ENCODE peak calls at places on chromosome 1, in six cellular contexts. D, W, S, J, E and A are unnamed samples.

GRCh38 chr1:168148916-168149315 is 12.2 kb upstream of the GPR161 start:
- DNase-seq in D (no peak), W (no peak), S (no peak), J (no peak), E (no peak), A (no peak)

GRCh38 chr1:15139654-15140350 is 13.7 kb upstream of the TMEM51 start:
- DNase-seq in D (peak; percentile 62), W (peak; percentile 80), S (no peak), J (peak; percentile 22), E (no peak), A (peak; percentile 33)

GRCh38 chr1:116491985-116492811 is 78.6 kb downstream of the CD58 start:
- DNase-seq in D (no peak), W (no peak), S (no peak), J (no peak), E (no peak), A (no peak)

GRCh38 chr1:85328713-85329376 is 52.4 kb upstream of the BCL10 start:
- DNase-seq in D (no peak), W (peak; percentile 62), S (no peak), J (no peak), E (no peak), A (no peak)

GRCh38 chr1:184748767-184749166 is 5.9 kb downstream of the EDEM3 start:
- DNase-seq in D (no peak), W (no peak), S (no peak), J (no peak), E (no peak), A (no peak)

GRCh38 chr1:156749429-156750118 is 1.9 kb downstream of the HDGF start:
- DNase-seq in D (no peak), W (peak; percentile 44), S (no peak), J (no peak), E (no peak), A (no peak)

GRCh38 chr1:93490357-93490756 is 42.4 kb downstream of the FNBP1L start:
- DNase-seq in D (no peak), W (no peak), S (no peak), J (no peak), E (no peak), A (no peak)

GRCh38 chr1:5551274-5551966 is 440.8 kb downstream of the NPHP4 start:
- DNase-seq in D (no peak), W (peak; percentile 69), S (peak; percentile 75), J (no peak), E (no peak), A (no peak)

GRCh38 chr1:20899154-20899972 is 112.3 kb upstream of the HP1BP3 start:
- DNase-seq in D (no peak), W (no peak), S (no peak), J (no peak), E (no peak), A (no peak)

GRCh38 chr1:37620707-37621106 is 14.0 kb downstream of the RSPO1 start:
- DNase-seq in D (no peak), W (no peak), S (no peak), J (no peak), E (no peak), A (no peak)

GRCh38 chr1:171055966-171056643 is 34.6 kb upstream of the FMO3 start:
- DNase-seq in D (no peak), W (no peak), S (no peak), J (no peak), E (no peak), A (no peak)

GRCh38 chr1:109802901-109803561 is 39.3 kb upstream of the EPS8L3 start:
- DNase-seq in D (no peak), W (no peak), S (no peak), J (no peak), E (no peak), A (no peak)

GRCh38 chr1:183806650-183807049 is 1.7 kb downstream of the RGL1 start:
- DNase-seq in D (no peak), W (no peak), S (no peak), J (no peak), E (no peak), A (no peak)

GRCh38 chr1:69673301-69673700 is 105.6 kb downstream of the LRRC7 start:
- DNase-seq in D (no peak), W (no peak), S (no peak), J (no peak), E (no peak), A (no peak)

GRCh38 chr1:42178249-42178648 is 13.7 kb upstream of the GUCA2A start:
- DNase-seq in D (no peak), W (peak; percentile 43), S (no peak), J (no peak), E (no peak), A (no peak)

GRCh38 chr1:4379451-4380175 is 274.8 kb upstream of the AJAP1 start:
- DNase-seq in D (no peak), W (no peak), S (no peak), J (no peak), E (no peak), A (no peak)

GRCh38 chr1:86773331-86774288 is 69.2 kb downstream of the SH3GLB1 start:
- DNase-seq in D (no peak), W (no peak), S (no peak), J (no peak), E (no peak), A (no peak)

GRCh38 chr1:86778510-86779218 is 74.3 kb downstream of the SH3GLB1 start:
- DNase-seq in D (no peak), W (no peak), S (no peak), J (no peak), E (no peak), A (no peak)

GRCh38 chr1:86776108-86776507 is 71.7 kb downstream of the SH3GLB1 start:
- DNase-seq in D (no peak), W (no peak), S (no peak), J (no peak), E (no peak), A (no peak)

GRCh38 chr1:86775395-86775794 is 71.0 kb downstream of the SH3GLB1 start:
- DNase-seq in D (no peak), W (no peak), S (no peak), J (no peak), E (no peak), A (no peak)

GRCh38 chr1:86774305-86775304 is 70.2 kb downstream of the SH3GLB1 start:
- DNase-seq in D (no peak), W (peak; percentile 84), S (no peak), J (peak; percentile 55), E (peak; percentile 76), A (no peak)
- TF ChIP-seq CTCF in D (no peak), W (no peak), S (no peak), J (no peak), E (no peak), A (no peak)

GRCh38 chr1:81760487-81761097 is 40.1 kb upstream of the ADGRL2 start:
- DNase-seq in D (no peak), W (peak; percentile 42), S (no peak), J (no peak), E (no peak), A (no peak)
- TF ChIP-seq CTCF in D (no peak), W (peak; percentile 60), S (peak; percentile 65), J (peak; percentile 52), E (no peak), A (peak; percentile 24)

GRCh38 chr1:64240209-64240608 is 36.8 kb downstream of the UBE2U start:
- DNase-seq in D (no peak), W (peak; percentile 14), S (no peak), J (no peak), E (no peak), A (no peak)
- TF ChIP-seq CTCF in D (no peak), W (peak; percentile 34), S (peak; percentile 18), J (peak; percentile 23), E (no peak), A (no peak)

DNA sequence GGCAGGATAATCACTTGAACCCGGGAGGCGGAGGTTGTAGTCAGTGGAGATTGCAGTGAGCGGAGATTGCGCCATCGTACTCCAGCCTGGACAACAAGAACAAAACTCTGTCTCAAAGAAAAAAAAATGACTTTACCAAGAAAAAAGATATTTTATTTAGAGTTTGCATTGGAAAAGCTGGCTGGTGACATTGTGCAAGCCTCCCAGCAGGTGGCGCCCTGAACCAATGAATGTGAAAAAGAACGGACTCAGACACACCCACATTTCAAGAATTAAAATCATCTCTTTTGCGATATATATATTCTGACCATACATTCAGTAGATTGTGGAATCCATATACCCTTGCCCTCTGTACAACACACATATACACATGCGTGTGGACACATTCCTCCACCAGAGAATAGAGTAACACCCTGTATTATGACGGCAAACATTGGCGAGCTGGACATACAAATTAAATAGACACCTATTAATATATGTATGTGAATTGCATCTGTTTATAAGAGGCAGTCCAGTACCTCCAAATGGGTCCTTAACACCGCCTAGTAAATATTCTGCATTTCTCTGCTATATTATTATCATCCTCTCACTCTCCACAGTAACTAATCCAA is 39.0 kb upstream of the CADM3 start:
- DNase-seq in D (peak; percentile 68), W (peak; percentile 76), S (peak; percentile 87), J (peak; percentile 23), E (peak; percentile 64), A (peak; percentile 48)
- TF ChIP-seq CTCF in D (peak; percentile 67), W (peak; percentile 90), S (peak; percentile 86), J (peak; percentile 79), E (peak; percentile 52), A (peak; percentile 97)